ENCODE peak calls at places on chromosomes 13 and 19, in nine cellular contexts. One of them, this sample, is unnamed.

GRCh38 chr19:45047188-45047797 is 8.4 kb downstream of the CLASRP start:
- DNase-seq in Peyer's patch: no peak
- DNase-seq in NCI-H460: no peak
- DNase-seq in left colon: no peak
- DNase-seq in NCI-H1105: no peak
- DNase-seq in NCI-H446 treated with DMSO at 0.1 percent for 48 hours: no peak
- DNase-seq in EH: no peak
- DNase-seq in GF-D8: peak; percentile 27
- DNase-seq in activated T-cell treated with anti-CD3 and anti-CD28 coated beads, Interleukin-2, amount 50 U/mL, for 72 hours: no peak
- DNase-seq in this sample: no peak

GRCh38 chr19:11435833-11436313 is 438 bp downstream of the PRKCSH start:
- DNase-seq in Peyer's patch: no peak
- DNase-seq in NCI-H460: no peak
- DNase-seq in left colon: peak; percentile 55
- DNase-seq in NCI-H1105: no peak
- DNase-seq in NCI-H446 treated with DMSO at 0.1 percent for 48 hours: no peak
- DNase-seq in EH: peak; percentile 44
- DNase-seq in GF-D8: no peak
- DNase-seq in activated T-cell treated with anti-CD3 and anti-CD28 coated beads, Interleukin-2, amount 50 U/mL, for 72 hours: no peak
- DNase-seq in this sample: no peak

GRCh38 chr13:50713849-50714248 is 129.6 kb downstream of the DLEU7 start:
- DNase-seq in Peyer's patch: no peak
- DNase-seq in NCI-H460: no peak
- DNase-seq in left colon: no peak
- DNase-seq in NCI-H1105: no peak
- DNase-seq in NCI-H446 treated with DMSO at 0.1 percent for 48 hours: no peak
- DNase-seq in EH: peak; percentile 81
- DNase-seq in GF-D8: peak; percentile 99
- DNase-seq in activated T-cell treated with anti-CD3 and anti-CD28 coated beads, Interleukin-2, amount 50 U/mL, for 72 hours: peak; percentile 12
- DNase-seq in this sample: no peak

GRCh38 chr19:35975608-35976214 is 19.3 kb upstream of the SDHAF1 start:
- DNase-seq in Peyer's patch: no peak
- DNase-seq in NCI-H460: no peak
- DNase-seq in left colon: no peak
- DNase-seq in NCI-H1105: no peak
- DNase-seq in NCI-H446 treated with DMSO at 0.1 percent for 48 hours: no peak
- DNase-seq in EH: peak; percentile 49
- DNase-seq in GF-D8: no peak
- DNase-seq in activated T-cell treated with anti-CD3 and anti-CD28 coated beads, Interleukin-2, amount 50 U/mL, for 72 hours: no peak
- DNase-seq in this sample: no peak

GRCh38 chr13:49441312-49441711 is 2.6 kb downstream of the CAB39L start:
- DNase-seq in Peyer's patch: no peak
- DNase-seq in NCI-H460: no peak
- DNase-seq in left colon: no peak
- DNase-seq in NCI-H1105: no peak
- DNase-seq in NCI-H446 treated with DMSO at 0.1 percent for 48 hours: no peak
- DNase-seq in EH: no peak
- DNase-seq in GF-D8: no peak
- DNase-seq in activated T-cell treated with anti-CD3 and anti-CD28 coated beads, Interleukin-2, amount 50 U/mL, for 72 hours: no peak
- DNase-seq in this sample: no peak

GRCh38 chr19:14473073-14473790 is 1.9 kb downstream of the PTGER1 start:
- DNase-seq in Peyer's patch: no peak
- DNase-seq in NCI-H460: no peak
- DNase-seq in left colon: no peak
- DNase-seq in NCI-H1105: no peak
- DNase-seq in NCI-H446 treated with DMSO at 0.1 percent for 48 hours: no peak
- DNase-seq in EH: no peak
- DNase-seq in GF-D8: no peak
- DNase-seq in activated T-cell treated with anti-CD3 and anti-CD28 coated beads, Interleukin-2, amount 50 U/mL, for 72 hours: no peak
- DNase-seq in this sample: no peak

GRCh38 chr13:40442826-40443225 is 223.6 kb downstream of the FOXO1 start:
- DNase-seq in Peyer's patch: no peak
- DNase-seq in NCI-H460: no peak
- DNase-seq in left colon: no peak
- DNase-seq in NCI-H1105: no peak
- DNase-seq in NCI-H446 treated with DMSO at 0.1 percent for 48 hours: no peak
- DNase-seq in EH: peak; percentile 35
- DNase-seq in GF-D8: no peak
- DNase-seq in activated T-cell treated with anti-CD3 and anti-CD28 coated beads, Interleukin-2, amount 50 U/mL, for 72 hours: no peak
- DNase-seq in this sample: no peak

GRCh38 chr19:38417544-38418506 is 8.2 kb downstream of the RASGRP4 start:
- DNase-seq in Peyer's patch: peak; percentile 75
- DNase-seq in NCI-H460: peak; percentile 39
- DNase-seq in left colon: peak; percentile 69
- DNase-seq in NCI-H1105: peak; percentile 60
- DNase-seq in NCI-H446 treated with DMSO at 0.1 percent for 48 hours: no peak
- DNase-seq in EH: peak; percentile 24
- DNase-seq in GF-D8: peak; percentile 22
- DNase-seq in activated T-cell treated with anti-CD3 and anti-CD28 coated beads, Interleukin-2, amount 50 U/mL, for 72 hours: peak; percentile 58
- DNase-seq in this sample: no peak

GRCh38 chr13:23510979-23511735 is 59.1 kb upstream of the TNFRSF19 start:
- DNase-seq in Peyer's patch: no peak
- DNase-seq in NCI-H460: peak; percentile 52
- DNase-seq in left colon: no peak
- DNase-seq in NCI-H1105: no peak
- DNase-seq in NCI-H446 treated with DMSO at 0.1 percent for 48 hours: no peak
- DNase-seq in EH: peak; percentile 64
- DNase-seq in GF-D8: no peak
- DNase-seq in activated T-cell treated with anti-CD3 and anti-CD28 coated beads, Interleukin-2, amount 50 U/mL, for 72 hours: peak; percentile 4
- DNase-seq in this sample: peak; percentile 95

GRCh38 chr13:31069808-31070544 is 91.7 kb downstream of the HSPH1 start:
- DNase-seq in Peyer's patch: no peak
- DNase-seq in NCI-H460: no peak
- DNase-seq in left colon: no peak
- DNase-seq in NCI-H1105: no peak
- DNase-seq in NCI-H446 treated with DMSO at 0.1 percent for 48 hours: no peak
- DNase-seq in EH: no peak
- DNase-seq in GF-D8: no peak
- DNase-seq in activated T-cell treated with anti-CD3 and anti-CD28 coated beads, Interleukin-2, amount 50 U/mL, for 72 hours: no peak
- DNase-seq in this sample: peak; percentile 41

GRCh38 chr19:53980553-53981407 is 10.7 kb upstream of the CACNG6 start:
- DNase-seq in Peyer's patch: no peak
- DNase-seq in NCI-H460: peak; percentile 86
- DNase-seq in left colon: no peak
- DNase-seq in NCI-H1105: no peak
- DNase-seq in NCI-H446 treated with DMSO at 0.1 percent for 48 hours: no peak
- DNase-seq in EH: peak; percentile 42
- DNase-seq in GF-D8: no peak
- DNase-seq in activated T-cell treated with anti-CD3 and anti-CD28 coated beads, Interleukin-2, amount 50 U/mL, for 72 hours: no peak
- DNase-seq in this sample: no peak

GRCh38 chr19:54473071-54473941 is at the start of gene CDC42EP5:
- DNase-seq in Peyer's patch: no peak
- DNase-seq in NCI-H460: no peak
- DNase-seq in left colon: peak; percentile 83
- DNase-seq in NCI-H1105: no peak
- DNase-seq in NCI-H446 treated with DMSO at 0.1 percent for 48 hours: no peak
- DNase-seq in EH: peak; percentile 91
- DNase-seq in GF-D8: no peak
- DNase-seq in activated T-cell treated with anti-CD3 and anti-CD28 coated beads, Interleukin-2, amount 50 U/mL, for 72 hours: no peak
- DNase-seq in this sample: no peak

GRCh38 chr13:40215311-40215710 is 451.1 kb downstream of the FOXO1 start:
- DNase-seq in Peyer's patch: no peak
- DNase-seq in NCI-H460: no peak
- DNase-seq in left colon: no peak
- DNase-seq in NCI-H1105: no peak
- DNase-seq in NCI-H446 treated with DMSO at 0.1 percent for 48 hours: no peak
- DNase-seq in EH: no peak
- DNase-seq in GF-D8: no peak
- DNase-seq in activated T-cell treated with anti-CD3 and anti-CD28 coated beads, Interleukin-2, amount 50 U/mL, for 72 hours: no peak
- DNase-seq in this sample: no peak

GRCh38 chr13:50068508-50068907 is 53.3 kb downstream of the KCNRG start:
- DNase-seq in Peyer's patch: no peak
- DNase-seq in NCI-H460: no peak
- DNase-seq in left colon: no peak
- DNase-seq in NCI-H1105: no peak
- DNase-seq in NCI-H446 treated with DMSO at 0.1 percent for 48 hours: no peak
- DNase-seq in EH: no peak
- DNase-seq in GF-D8: no peak
- DNase-seq in activated T-cell treated with anti-CD3 and anti-CD28 coated beads, Interleukin-2, amount 50 U/mL, for 72 hours: no peak
- DNase-seq in this sample: no peak

GRCh38 chr19:2195914-2196313 is 32.2 kb downstream of the DOT1L start:
- DNase-seq in Peyer's patch: no peak
- DNase-seq in NCI-H460: no peak
- DNase-seq in left colon: no peak
- DNase-seq in NCI-H1105: no peak
- DNase-seq in NCI-H446 treated with DMSO at 0.1 percent for 48 hours: no peak
- DNase-seq in EH: no peak
- DNase-seq in GF-D8: no peak
- DNase-seq in activated T-cell treated with anti-CD3 and anti-CD28 coated beads, Interleukin-2, amount 50 U/mL, for 72 hours: no peak
- DNase-seq in this sample: no peak

GRCh38 chr19:4977299-4978174 is 8.6 kb downstream of the KDM4B start:
- DNase-seq in Peyer's patch: no peak
- DNase-seq in NCI-H460: no peak
- DNase-seq in left colon: peak; percentile 55
- DNase-seq in NCI-H1105: peak; percentile 53
- DNase-seq in NCI-H446 treated with DMSO at 0.1 percent for 48 hours: peak; percentile 67
- DNase-seq in EH: peak; percentile 97
- DNase-seq in GF-D8: no peak
- DNase-seq in activated T-cell treated with anti-CD3 and anti-CD28 coated beads, Interleukin-2, amount 50 U/mL, for 72 hours: no peak
- DNase-seq in this sample: no peak

GRCh38 chr13:97108535-97108910 is 113.6 kb upstream of the MBNL2 start:
- DNase-seq in Peyer's patch: no peak
- DNase-seq in NCI-H460: no peak
- DNase-seq in left colon: no peak
- DNase-seq in NCI-H1105: no peak
- DNase-seq in NCI-H446 treated with DMSO at 0.1 percent for 48 hours: no peak
- DNase-seq in EH: no peak
- DNase-seq in GF-D8: no peak
- DNase-seq in activated T-cell treated with anti-CD3 and anti-CD28 coated beads, Interleukin-2, amount 50 U/mL, for 72 hours: no peak
- DNase-seq in this sample: no peak

GRCh38 chr19:46904114-46905060 is 43.6 kb downstream of the ARHGAP35 start:
- DNase-seq in Peyer's patch: no peak
- DNase-seq in NCI-H460: no peak
- DNase-seq in left colon: no peak
- DNase-seq in NCI-H1105: no peak
- DNase-seq in NCI-H446 treated with DMSO at 0.1 percent for 48 hours: no peak
- DNase-seq in EH: peak; percentile 97
- DNase-seq in GF-D8: no peak
- DNase-seq in activated T-cell treated with anti-CD3 and anti-CD28 coated beads, Interleukin-2, amount 50 U/mL, for 72 hours: no peak
- DNase-seq in this sample: no peak

GRCh38 chr19:52658595-52658994 is 20.4 kb upstream of the ZNF83 start:
- DNase-seq in Peyer's patch: no peak
- DNase-seq in NCI-H460: no peak
- DNase-seq in left colon: no peak
- DNase-seq in NCI-H1105: no peak
- DNase-seq in NCI-H446 treated with DMSO at 0.1 percent for 48 hours: no peak
- DNase-seq in EH: no peak
- DNase-seq in GF-D8: no peak
- DNase-seq in activated T-cell treated with anti-CD3 and anti-CD28 coated beads, Interleukin-2, amount 50 U/mL, for 72 hours: no peak
- DNase-seq in this sample: no peak

GRCh38 chr19:32924200-32924599 is 47.6 kb downstream of the CEP89 start:
- DNase-seq in Peyer's patch: no peak
- DNase-seq in NCI-H460: no peak
- DNase-seq in left colon: peak; percentile 51
- DNase-seq in NCI-H1105: no peak
- DNase-seq in NCI-H446 treated with DMSO at 0.1 percent for 48 hours: no peak
- DNase-seq in EH: peak; percentile 23
- DNase-seq in GF-D8: no peak
- DNase-seq in activated T-cell treated with anti-CD3 and anti-CD28 coated beads, Interleukin-2, amount 50 U/mL, for 72 hours: no peak
- DNase-seq in this sample: no peak

GRCh38 chr13:43107780-43108179 is 84.4 kb downstream of the DNAJC15 start:
- DNase-seq in Peyer's patch: no peak
- DNase-seq in NCI-H460: no peak
- DNase-seq in left colon: no peak
- DNase-seq in NCI-H1105: no peak
- DNase-seq in NCI-H446 treated with DMSO at 0.1 percent for 48 hours: no peak
- DNase-seq in EH: peak; percentile 51
- DNase-seq in GF-D8: no peak
- DNase-seq in activated T-cell treated with anti-CD3 and anti-CD28 coated beads, Interleukin-2, amount 50 U/mL, for 72 hours: no peak
- DNase-seq in this sample: no peak

GRCh38 chr19:46009530-46010510 is 13.0 kb downstream of the PGLYRP1 start:
- DNase-seq in Peyer's patch: peak; percentile 46
- DNase-seq in NCI-H460: peak; percentile 55
- DNase-seq in left colon: no peak
- DNase-seq in NCI-H1105: peak; percentile 52
- DNase-seq in NCI-H446 treated with DMSO at 0.1 percent for 48 hours: peak; percentile 6
- DNase-seq in EH: peak; percentile 69
- DNase-seq in GF-D8: no peak
- DNase-seq in activated T-cell treated with anti-CD3 and anti-CD28 coated beads, Interleukin-2, amount 50 U/mL, for 72 hours: peak; percentile 51
- DNase-seq in this sample: no peak

GRCh38 chr19:4060621-4061177 is 6.0 kb downstream of the ZBTB7A start:
- DNase-seq in Peyer's patch: no peak
- DNase-seq in NCI-H460: no peak
- DNase-seq in left colon: peak; percentile 67
- DNase-seq in NCI-H1105: no peak
- DNase-seq in NCI-H446 treated with DMSO at 0.1 percent for 48 hours: no peak
- DNase-seq in EH: no peak
- DNase-seq in GF-D8: no peak
- DNase-seq in activated T-cell treated with anti-CD3 and anti-CD28 coated beads, Interleukin-2, amount 50 U/mL, for 72 hours: no peak
- DNase-seq in this sample: no peak

GRCh38 chr13:38564751-38565150 is 122.1 kb upstream of the FREM2 start:
- DNase-seq in Peyer's patch: no peak
- DNase-seq in NCI-H460: no peak
- DNase-seq in left colon: no peak
- DNase-seq in NCI-H1105: peak; percentile 4
- DNase-seq in NCI-H446 treated with DMSO at 0.1 percent for 48 hours: no peak
- DNase-seq in EH: no peak
- DNase-seq in GF-D8: no peak
- DNase-seq in activated T-cell treated with anti-CD3 and anti-CD28 coated beads, Interleukin-2, amount 50 U/mL, for 72 hours: no peak
- DNase-seq in this sample: no peak

GRCh38 chr13:20960663-20961309 is 58.2 kb upstream of the XPO4 start:
- DNase-seq in Peyer's patch: no peak
- DNase-seq in NCI-H460: no peak
- DNase-seq in left colon: no peak
- DNase-seq in NCI-H1105: peak; percentile 29
- DNase-seq in NCI-H446 treated with DMSO at 0.1 percent for 48 hours: no peak
- DNase-seq in EH: no peak
- DNase-seq in GF-D8: no peak
- DNase-seq in activated T-cell treated with anti-CD3 and anti-CD28 coated beads, Interleukin-2, amount 50 U/mL, for 72 hours: no peak
- DNase-seq in this sample: no peak

GRCh38 chr19:12996542-12997094 is 1.3 kb downstream of the NFIX start:
- DNase-seq in Peyer's patch: no peak
- DNase-seq in NCI-H460: no peak
- DNase-seq in left colon: no peak
- DNase-seq in NCI-H1105: no peak
- DNase-seq in NCI-H446 treated with DMSO at 0.1 percent for 48 hours: no peak
- DNase-seq in EH: peak; percentile 58
- DNase-seq in GF-D8: peak; percentile 12
- DNase-seq in activated T-cell treated with anti-CD3 and anti-CD28 coated beads, Interleukin-2, amount 50 U/mL, for 72 hours: no peak
- DNase-seq in this sample: no peak

GRCh38 chr13:51534075-51534817 is 50.0 kb upstream of the WDFY2 start:
- DNase-seq in Peyer's patch: peak; percentile 56
- DNase-seq in NCI-H460: no peak
- DNase-seq in left colon: no peak
- DNase-seq in NCI-H1105: no peak
- DNase-seq in NCI-H446 treated with DMSO at 0.1 percent for 48 hours: no peak
- DNase-seq in EH: peak; percentile 13
- DNase-seq in GF-D8: peak; percentile 86
- DNase-seq in activated T-cell treated with anti-CD3 and anti-CD28 coated beads, Interleukin-2, amount 50 U/mL, for 72 hours: peak; percentile 16
- DNase-seq in this sample: no peak

GRCh38 chr13:78601124-78601885 is 2.0 kb downstream of the POU4F1 start:
- DNase-seq in Peyer's patch: no peak
- DNase-seq in NCI-H460: no peak
- DNase-seq in left colon: no peak
- DNase-seq in NCI-H1105: no peak
- DNase-seq in NCI-H446 treated with DMSO at 0.1 percent for 48 hours: no peak
- DNase-seq in EH: no peak
- DNase-seq in GF-D8: no peak
- DNase-seq in activated T-cell treated with anti-CD3 and anti-CD28 coated beads, Interleukin-2, amount 50 U/mL, for 72 hours: peak; percentile 32
- DNase-seq in this sample: no peak

GRCh38 chr13:73273737-73274136 is 214.9 kb downstream of the KLF5 start:
- DNase-seq in Peyer's patch: no peak
- DNase-seq in NCI-H460: no peak
- DNase-seq in left colon: no peak
- DNase-seq in NCI-H1105: no peak
- DNase-seq in NCI-H446 treated with DMSO at 0.1 percent for 48 hours: no peak
- DNase-seq in EH: peak; percentile 93
- DNase-seq in GF-D8: no peak
- DNase-seq in activated T-cell treated with anti-CD3 and anti-CD28 coated beads, Interleukin-2, amount 50 U/mL, for 72 hours: no peak
- DNase-seq in this sample: no peak

GRCh38 chr19:47435196-47435595 is 15.9 kb upstream of the MEIS3 start:
- DNase-seq in Peyer's patch: no peak
- DNase-seq in NCI-H460: no peak
- DNase-seq in left colon: no peak
- DNase-seq in NCI-H1105: no peak
- DNase-seq in NCI-H446 treated with DMSO at 0.1 percent for 48 hours: no peak
- DNase-seq in EH: no peak
- DNase-seq in GF-D8: no peak
- DNase-seq in activated T-cell treated with anti-CD3 and anti-CD28 coated beads, Interleukin-2, amount 50 U/mL, for 72 hours: peak; percentile 37
- DNase-seq in this sample: no peak

GRCh38 chr13:110853235-110853721 is 61.6 kb downstream of the ANKRD10 start:
- DNase-seq in Peyer's patch: no peak
- DNase-seq in NCI-H460: no peak
- DNase-seq in left colon: no peak
- DNase-seq in NCI-H1105: no peak
- DNase-seq in NCI-H446 treated with DMSO at 0.1 percent for 48 hours: no peak
- DNase-seq in EH: no peak
- DNase-seq in GF-D8: no peak
- DNase-seq in activated T-cell treated with anti-CD3 and anti-CD28 coated beads, Interleukin-2, amount 50 U/mL, for 72 hours: no peak
- DNase-seq in this sample: no peak